ENCODE peak calls at places on chromosomes 11 and 22, in eight cellular contexts. G is CD8-positive, alpha-beta T cell; Z is effector CD4-positive, alpha-beta T cell; B is COR-L47; N is NCI-H1048; K is OCI-M1; L is stimulated activated CD4-positive, alpha-beta T cell treated with anti-CD3 and anti-CD28 coated beads, Interleukin-1b, Interleukin-23, amount 100 ng/mL, for 48 hours; A is colonic mucosa. Q is an unnamed sample.

GRCh38 chr11:86737752-86738151 is 62.6 kb upstream of the PRSS23 start:
- DNase-seq in G (no peak), Z (no peak), B (peak; percentile 1), N (no peak), K (no peak), L (no peak), A (no peak), Q (no peak)

GRCh38 chr22:39598017-39598965 is 27.7 kb downstream of the CACNA1I start:
- DNase-seq in G (peak; percentile 77), Z (peak; percentile 51), B (no peak), N (peak; percentile 62), K (no peak), L (peak; percentile 82), A (peak; percentile 92), Q (peak; percentile 45)

GRCh38 chr11:28464252-28464867 is 356.2 kb downstream of the METTL15 start:
- DNase-seq in G (no peak), Z (no peak), B (no peak), N (no peak), K (peak; percentile 62), L (no peak), A (no peak), Q (no peak)

GRCh38 chr11:106306942-106307341 is 229.5 kb downstream of the AASDHPPT start:
- DNase-seq in G (no peak), Z (no peak), B (no peak), N (no peak), K (no peak), L (no peak), A (no peak), Q (no peak)

GRCh38 chr11:89922195-89922660 is at the start of gene TRIM49D1:
- DNase-seq in G (peak; percentile 4), Z (no peak), B (no peak), N (no peak), K (no peak), L (no peak), A (no peak), Q (no peak)

GRCh38 chr11:68406318-68407313 is 53.9 kb upstream of the PPP6R3 start:
- DNase-seq in G (no peak), Z (no peak), B (no peak), N (no peak), K (no peak), L (no peak), A (peak; percentile 70), Q (no peak)

GRCh38 chr11:94151903-94152677 is 23.4 kb downstream of the PANX1 start:
- DNase-seq in G (no peak), Z (no peak), B (no peak), N (no peak), K (peak; percentile 32), L (peak; percentile 42), A (no peak), Q (no peak)

GRCh38 chr22:47309476-47309875 is 547.0 kb downstream of the TBC1D22A start:
- DNase-seq in G (no peak), Z (no peak), B (no peak), N (no peak), K (no peak), L (no peak), A (no peak), Q (no peak)

GRCh38 chr11:2394818-2395105 is 5.8 kb upstream of the TSSC4 start:
- DNase-seq in G (no peak), Z (no peak), B (no peak), N (no peak), K (no peak), L (no peak), A (no peak), Q (no peak)

GRCh38 chr11:116082256-116082655 is 578.0 kb upstream of the CADM1 start:
- DNase-seq in G (no peak), Z (no peak), B (no peak), N (no peak), K (no peak), L (no peak), A (no peak), Q (no peak)

GRCh38 chr11:10990160-10990559 is 132.3 kb upstream of the ZBED5 start:
- DNase-seq in G (no peak), Z (no peak), B (no peak), N (no peak), K (peak; percentile 77), L (no peak), A (no peak), Q (no peak)

GRCh38 chr11:65778901-65779668 is 1.7 kb downstream of the AP5B1 start:
- DNase-seq in G (no peak), Z (no peak), B (no peak), N (no peak), K (no peak), L (no peak), A (peak; percentile 17), Q (no peak)

GRCh38 chr11:128422576-128423370 is 164.6 kb downstream of the ETS1 start:
- DNase-seq in G (peak; percentile 94), Z (peak; percentile 81), B (peak; percentile 97), N (no peak), K (no peak), L (peak; percentile 95), A (no peak), Q (no peak)

GRCh38 chr11:11841121-11841604 is 609 bp upstream of the USP47 start:
- DNase-seq in G (peak; percentile 26), Z (no peak), B (peak; percentile 34), N (no peak), K (peak; percentile 74), L (peak; percentile 17), A (peak; percentile 69), Q (no peak)

GRCh38 chr11:14189874-14190273 is 169.1 kb downstream of the RRAS2 start:
- DNase-seq in G (no peak), Z (no peak), B (no peak), N (no peak), K (peak; percentile 41), L (no peak), A (peak; percentile 30), Q (no peak)

GRCh38 chr11:114348200-114349191 is 51.8 kb downstream of the C11orf71 start:
- DNase-seq in G (no peak), Z (peak; percentile 9), B (peak; percentile 25), N (no peak), K (peak; percentile 92), L (no peak), A (peak; percentile 75), Q (peak; percentile 35)

GRCh38 chr11:1746516-1746931 is 3.9 kb downstream of the IFITM10 start:
- DNase-seq in G (no peak), Z (no peak), B (no peak), N (no peak), K (no peak), L (no peak), A (peak; percentile 28), Q (no peak)

GRCh38 chr11:119794141-119794665 is 65.2 kb upstream of the NECTIN1 start:
- DNase-seq in G (no peak), Z (no peak), B (no peak), N (no peak), K (no peak), L (no peak), A (no peak), Q (no peak)